ENCODE peak calls at places on chromosomes 7 and 10, in four cellular contexts. L, A, K and E are unnamed samples.

GRCh38 chr10:45428611-45429510 is 54.8 kb downstream of the ALOX5 start:
- DNase-seq in L (no peak), A (no peak), K (no peak), E (no peak)

GRCh38 chr7:116162992-116163391 is 47.3 kb upstream of the TES start:
- DNase-seq in L (no peak), A (peak; percentile 29), K (no peak), E (no peak)

GRCh38 chr10:71325258-71325657 is 6.2 kb downstream of the SLC29A3 start:
- DNase-seq in L (no peak), A (no peak), K (no peak), E (no peak)

GRCh38 chr10:47029181-47029971 is 118.1 kb downstream of the PTPN20 start:
- DNase-seq in L (no peak), A (no peak), K (peak; percentile 60), E (no peak)

GRCh38 chr10:75441196-75441595 is 9.8 kb downstream of the LRMDA start:
- DNase-seq in L (no peak), A (no peak), K (no peak), E (no peak)

GRCh38 chr10:103910442-103911000 is 7.5 kb downstream of the STN1 start:
- DNase-seq in L (no peak), A (no peak), K (no peak), E (no peak)

GRCh38 chr10:26879744-26880143 is 19.0 kb upstream of the ABI1 start:
- DNase-seq in L (peak; percentile 17), A (no peak), K (no peak), E (peak; percentile 70)

GRCh38 chr10:15660990-15661389 is 58.7 kb downstream of the ITGA8 start:
- DNase-seq in L (no peak), A (peak; percentile 21), K (no peak), E (no peak)

GRCh38 chr10:43249962-43250624 is 16.8 kb downstream of the RASGEF1A start:
- DNase-seq in L (no peak), A (peak; percentile 51), K (peak; percentile 30), E (peak; percentile 31)

GRCh38 chr7:232571-233455 is 40.4 kb downstream of the FAM20C start:
- DNase-seq in L (no peak), A (no peak), K (peak; percentile 77), E (peak; percentile 58)

GRCh38 chr10:116748041-116748440 is 5.7 kb upstream of the HSPA12A start:
- DNase-seq in L (no peak), A (no peak), K (no peak), E (peak; percentile 78)

GRCh38 chr7:4479367-4480039 is 202.6 kb upstream of the FOXK1 start:
- DNase-seq in L (peak; percentile 51), A (peak; percentile 78), K (no peak), E (peak; percentile 72)

GRCh38 chr10:123729523-123729922 is 63.4 kb downstream of the GPR26 start:
- DNase-seq in L (no peak), A (no peak), K (no peak), E (no peak)

GRCh38 chr10:12938271-12938670 is 63.2 kb downstream of the CCDC3 start:
- DNase-seq in L (no peak), A (no peak), K (no peak), E (no peak)

GRCh38 chr10:47022311-47023131 is 111.3 kb downstream of the PTPN20 start:
- DNase-seq in L (no peak), A (no peak), K (peak; percentile 78), E (no peak)

GRCh38 chr10:62610649-62611229 is 193.8 kb upstream of the ADO start:
- DNase-seq in L (peak; percentile 91), A (peak; percentile 88), K (peak; percentile 57), E (peak; percentile 75)

GRCh38 chr10:1570652-1571051 is 166.7 kb downstream of the ADARB2 start:
- DNase-seq in L (no peak), A (peak; percentile 35), K (no peak), E (no peak)

GRCh38 chr7:70833726-70834125 is 298.2 kb upstream of the GALNT17 start:
- DNase-seq in L (no peak), A (no peak), K (no peak), E (no peak)

GRCh38 chr10:26334932-26335573 is 103.1 kb upstream of the APBB1IP start:
- DNase-seq in L (peak; percentile 90), A (peak; percentile 81), K (no peak), E (peak; percentile 66)

GRCh38 chr7:44196450-44196872 is 4.3 kb upstream of the YKT6 start:
- DNase-seq in L (peak; percentile 75), A (peak; percentile 64), K (no peak), E (peak; percentile 71)

GRCh38 chr7:88480901-88481300 is 174.2 kb upstream of the STEAP4 start:
- DNase-seq in L (no peak), A (no peak), K (no peak), E (no peak)

GRCh38 chr10:60950312-60950711 is 6.3 kb upstream of the RHOBTB1 start:
- DNase-seq in L (no peak), A (no peak), K (no peak), E (no peak)

GRCh38 chr7:23347682-23348180 is 48.6 kb downstream of the MALSU1 start:
- DNase-seq in L (no peak), A (no peak), K (no peak), E (peak; percentile 83)

GRCh38 chr10:70355234-70356021 is 27.0 kb downstream of the LRRC20 start:
- DNase-seq in L (peak; percentile 61), A (peak; percentile 82), K (no peak), E (no peak)

GRCh38 chr10:75211007-75211735 is 575 bp downstream of the VDAC2 start:
- DNase-seq in L (peak; percentile 47), A (no peak), K (no peak), E (peak; percentile 56)

GRCh38 chr7:154844955-154845354 is 158.0 kb downstream of the PAXIP1 start:
- DNase-seq in L (no peak), A (no peak), K (no peak), E (no peak)

GRCh38 chr7:106765727-106766355 is 99.2 kb upstream of the PIK3CG start:
- DNase-seq in L (no peak), A (no peak), K (no peak), E (no peak)

GRCh38 chr7:157508477-157508881 is 171.7 kb downstream of the DNAJB6 start:
- DNase-seq in L (no peak), A (no peak), K (peak; percentile 15), E (no peak)

GRCh38 chr7:8035647-8036518 is 67.3 kb downstream of the GLCCI1 start:
- DNase-seq in L (peak; percentile 62), A (peak; percentile 29), K (no peak), E (peak; percentile 52)

GRCh38 chr10:79248341-79248931 is 98.8 kb upstream of the PPIF start:
- DNase-seq in L (peak; percentile 43), A (no peak), K (peak; percentile 70), E (no peak)

GRCh38 chr10:113007343-113007771 is 57.3 kb downstream of the TCF7L2 start:
- DNase-seq in L (peak; percentile 34), A (no peak), K (no peak), E (no peak)

GRCh38 chr7:90298145-90299038 is 22.7 kb downstream of the FAM237B start:
- DNase-seq in L (peak; percentile 30), A (peak; percentile 59), K (no peak), E (peak; percentile 74)

GRCh38 chr7:8051998-8052397 is 83.4 kb downstream of the GLCCI1 start:
- DNase-seq in L (no peak), A (no peak), K (no peak), E (no peak)

GRCh38 chr7:156158213-156158612 is 345.9 kb upstream of the SHH start:
- DNase-seq in L (no peak), A (no peak), K (no peak), E (no peak)

GRCh38 chr7:171364-171904 is 20.9 kb upstream of the FAM20C start:
- DNase-seq in L (no peak), A (no peak), K (peak; percentile 30), E (no peak)

GRCh38 chr10:48656241-48656921 is 28.3 kb upstream of the WDFY4 start:
- DNase-seq in L (peak; percentile 93), A (peak; percentile 92), K (peak; percentile 95), E (peak; percentile 88)

GRCh38 chr7:131057015-131057518 is 270.6 kb upstream of the MKLN1 start:
- DNase-seq in L (peak; percentile 73), A (no peak), K (no peak), E (no peak)

GRCh38 chr10:119344381-119344780 is 137.0 kb downstream of the GRK5 start:
- DNase-seq in L (no peak), A (no peak), K (peak; percentile 22), E (no peak)

GRCh38 chr10:43137701-43137970 is 609 bp upstream of the CSGALNACT2 start:
- DNase-seq in L (peak; percentile 40), A (peak; percentile 71), K (peak; percentile 70), E (peak; percentile 40)

GRCh38 chr7:2151235-2151634 is 81.5 kb downstream of the MAD1L1 start:
- DNase-seq in L (no peak), A (no peak), K (peak; percentile 20), E (no peak)
- TF ChIP-seq CTCF in L (no peak), A (no peak), K (no peak), E (no peak)

DNA sequence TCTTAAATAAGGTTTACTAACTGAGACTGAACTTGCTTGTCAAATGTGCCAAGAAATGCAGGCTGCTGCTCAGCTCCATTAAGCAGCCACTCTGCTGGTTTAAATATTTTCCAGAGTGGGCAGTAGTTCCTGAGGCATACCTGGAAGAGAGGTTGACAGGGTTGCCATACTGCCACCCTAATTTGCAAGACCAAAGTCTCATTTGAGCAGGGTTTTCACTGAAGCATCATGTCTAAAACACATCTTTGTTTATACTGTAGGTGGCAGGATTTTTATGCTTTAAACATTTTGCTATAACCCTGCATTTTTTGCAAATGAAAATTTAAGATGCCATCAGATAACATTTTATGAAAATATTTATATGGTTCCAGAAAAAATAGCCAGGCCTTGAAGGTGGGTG is 618.0 kb upstream of the LRRTM3 start:
- DNase-seq in L (no peak), A (no peak), K (no peak), E (peak; percentile 9)
- TF ChIP-seq CTCF in L (no peak), A (peak; percentile 18), K (no peak), E (peak; percentile 22)

DNA sequence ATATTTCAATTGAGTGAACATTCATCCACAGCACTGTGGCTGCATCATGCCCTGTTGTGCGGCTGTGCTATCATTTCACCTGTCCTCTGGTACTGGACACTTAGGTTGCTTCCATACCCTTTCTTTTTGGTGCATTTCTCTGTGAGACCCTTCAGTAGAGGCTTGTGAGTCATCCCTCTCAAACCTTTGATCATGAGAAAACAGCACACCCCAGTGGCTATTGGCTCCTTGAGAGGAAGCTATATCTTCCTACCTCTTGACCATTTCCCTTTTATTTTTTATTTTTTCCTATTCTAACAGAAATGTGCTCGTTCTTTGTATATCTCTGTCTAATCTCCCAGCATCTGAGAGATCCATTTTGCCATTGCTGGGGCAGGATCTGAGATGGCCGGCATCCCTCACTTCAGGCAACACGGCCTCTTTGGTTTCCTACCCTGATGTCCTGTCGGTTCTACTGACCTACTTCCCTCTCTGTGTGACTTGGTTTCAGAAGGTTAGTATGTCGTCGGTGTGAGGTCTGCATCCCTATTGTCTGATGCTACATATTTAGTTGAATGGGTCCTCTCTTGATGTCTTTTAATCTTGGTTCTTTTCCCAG is 23.8 kb upstream of the PIK3AP1 start:
- DNase-seq in L (peak; percentile 71), A (peak; percentile 40), K (no peak), E (peak; percentile 22)
- TF ChIP-seq CTCF in L (peak; percentile 87), A (peak; percentile 44), K (peak; percentile 16), E (peak; percentile 25)

GRCh38 chr10:121235692-121236091 is 362.6 kb downstream of the FGFR2 start:
- DNase-seq in L (no peak), A (no peak), K (no peak), E (no peak)

GRCh38 chr10:121236621-121237020 is 361.6 kb downstream of the FGFR2 start:
- DNase-seq in L (no peak), A (no peak), K (no peak), E (no peak)

GRCh38 chr10:121240011-121240410 is 358.2 kb downstream of the FGFR2 start:
- DNase-seq in L (no peak), A (no peak), K (no peak), E (peak; percentile 8)

GRCh38 chr10:121240556-121240955 is 357.7 kb downstream of the FGFR2 start:
- DNase-seq in L (no peak), A (no peak), K (no peak), E (no peak)

GRCh38 chr10:121237718-121238117 is 360.5 kb downstream of the FGFR2 start:
- DNase-seq in L (no peak), A (no peak), K (no peak), E (no peak)
- TF ChIP-seq CTCF in L (peak; percentile 58), A (peak; percentile 20), K (no peak), E (no peak)